ENCODE peak calls at places on chromosomes 12 and 14, in eight cellular contexts. G is stimulated activated CD8-positive, alpha-beta memory T cell treated with anti-CD3 and anti-CD28 coated beads, Interleukin-4, amount 100 ng/mL, for 24 hours; A is ovary; L is occipital lobe; P is LHCN-M2; C is activated naive CD8-positive, alpha-beta T cell treated with anti-CD3 and anti-CD28 coated beads for 36 hours; I is NCI-H1694; H is astrocyte of the spinal cord. Q is an unnamed sample.

GRCh38 chr12:118436002-118436724 is 59.8 kb downstream of the SUDS3 start:
- DNase-seq in L (no peak), C (no peak), I (no peak), A (no peak), H (no peak), G (no peak), P (no peak), Q (no peak)

GRCh38 chr12:124704619-124705018 is 137.2 kb upstream of the NCOR2 start:
- DNase-seq in P (no peak), I (no peak), L (no peak), C (no peak), H (no peak), A (no peak), G (no peak), Q (no peak)

GRCh38 chr12:105899589-105899988 is 239.2 kb downstream of the NUAK1 start:
- DNase-seq in L (no peak), G (no peak), C (no peak), I (no peak), H (no peak), A (no peak), P (no peak), Q (no peak)

GRCh38 chr14:27390130-27390529 is 792.3 kb upstream of the NOVA1 start:
- DNase-seq in A (no peak), G (no peak), I (no peak), H (no peak), L (no peak), C (no peak), P (no peak), Q (no peak)

GRCh38 chr12:56633465-56634241 is 3.5 kb upstream of the BAZ2A start:
- DNase-seq in G (no peak), I (no peak), C (no peak), L (no peak), P (no peak), A (no peak), H (no peak), Q (no peak)

GRCh38 chr14:100824156-100824555 is 1.8 kb upstream of the MEG3 start:
- DNase-seq in H (peak; percentile 68), G (no peak), L (peak; percentile 42), A (peak; percentile 82), I (no peak), P (no peak), C (no peak), Q (no peak)

GRCh38 chr12:132243596-132244289 is 85.6 kb downstream of the GALNT9 start:
- DNase-seq in P (no peak), A (no peak), H (no peak), L (no peak), C (no peak), G (no peak), I (no peak), Q (no peak)

GRCh38 chr12:74847169-74847568 is 309.5 kb downstream of the ATXN7L3B start:
- DNase-seq in C (no peak), H (no peak), A (no peak), P (no peak), L (no peak), I (no peak), G (no peak), Q (no peak)

GRCh38 chr12:17416748-17417147 is 673.2 kb downstream of the RERGL start:
- DNase-seq in I (no peak), G (no peak), L (no peak), P (no peak), H (no peak), C (no peak), A (no peak), Q (no peak)

Q was measured in activated CD4-positive, alpha-beta memory T cell treated with anti-CD3 and anti-CD28 coated beads, Interleukin-2, amount 10 ng/mL, durations not matched to agents 7 days and 5 days.